ENCODE peak calls at places on chromosome 19, in seven cellular contexts. P, K, D, G, S, I and T are unnamed samples.

GRCh38 chr19:39083599-39083982 is 577 bp upstream of the ACP7 start:
- DNase-seq in P (no peak), K (no peak), D (no peak), G (no peak), S (no peak), I (no peak), T (no peak)

GRCh38 chr19:43152217-43152616 is 34.1 kb downstream of the PSG5 start:
- DNase-seq in P (no peak), K (peak), D (no peak), G (no peak), S (no peak), I (no peak), T (no peak)

GRCh38 chr19:38284422-38284821 is 19.6 kb upstream of the C19orf33 start:
- DNase-seq in P (no peak), K (no peak), D (no peak), G (no peak), S (no peak), I (no peak), T (no peak)

GRCh38 chr19:58500242-58500641 is 11.6 kb downstream of the SLC27A5 start:
- DNase-seq in P (no peak), K (no peak), D (no peak), G (no peak), S (no peak), I (no peak), T (no peak)

GRCh38 chr19:43667524-43668405 is 2.2 kb downstream of the PLAUR start:
- DNase-seq in P (peak), K (peak), D (no peak), G (no peak), S (no peak), I (no peak), T (no peak)

GRCh38 chr19:44677019-44677809 is 5.9 kb downstream of the CEACAM19 start:
- DNase-seq in P (no peak), K (peak), D (peak), G (no peak), S (no peak), I (no peak), T (no peak)

GRCh38 chr19:36489920-36490415 is 607 bp upstream of the ZNF566 start:
- DNase-seq in P (peak), K (peak), D (peak), G (no peak), S (peak), I (peak), T (peak)

GRCh38 chr19:48290341-48290922 is 20.6 kb downstream of the ZNF114 start:
- DNase-seq in P (no peak), K (peak), D (peak), G (no peak), S (no peak), I (no peak), T (no peak)

GRCh38 chr19:5697890-5698634 is 8.0 kb downstream of the RPL36 start:
- DNase-seq in P (no peak), K (no peak), D (peak), G (no peak), S (no peak), I (no peak), T (no peak)

GRCh38 chr19:53308339-53308811 is 25.2 kb upstream of the ZNF845 start:
- DNase-seq in P (peak), K (no peak), D (peak), G (no peak), S (no peak), I (peak), T (no peak)

GRCh38 chr19:12265921-12266704 is 28.6 kb downstream of the ZNF44 start:
- DNase-seq in P (no peak), K (no peak), D (no peak), G (no peak), S (no peak), I (no peak), T (no peak)

GRCh38 chr19:19997656-19998268 is 41.5 kb downstream of the ZNF682 start:
- DNase-seq in P (peak), K (no peak), D (no peak), G (no peak), S (no peak), I (peak), T (no peak)

GRCh38 chr19:15393963-15394362 is 14.4 kb upstream of the AKAP8 start:
- DNase-seq in P (no peak), K (peak), D (no peak), G (no peak), S (no peak), I (no peak), T (peak)

GRCh38 chr19:10045371-10045770 is 32.1 kb downstream of the RDH8 start:
- DNase-seq in P (no peak), K (no peak), D (no peak), G (no peak), S (no peak), I (no peak), T (no peak)

GRCh38 chr19:8826371-8826770 is 5.7 kb downstream of the ZNF558 start:
- DNase-seq in P (no peak), K (no peak), D (no peak), G (no peak), S (no peak), I (no peak), T (no peak)

GRCh38 chr19:2500861-2501260 is 24.9 kb downstream of the GADD45B start:
- DNase-seq in P (no peak), K (no peak), D (no peak), G (no peak), S (no peak), I (peak), T (no peak)

GRCh38 chr19:9914315-9915207 is 21.8 kb downstream of the OLFM2 start:
- DNase-seq in P (peak), K (peak), D (peak), G (no peak), S (peak), I (peak), T (no peak)

DNA sequence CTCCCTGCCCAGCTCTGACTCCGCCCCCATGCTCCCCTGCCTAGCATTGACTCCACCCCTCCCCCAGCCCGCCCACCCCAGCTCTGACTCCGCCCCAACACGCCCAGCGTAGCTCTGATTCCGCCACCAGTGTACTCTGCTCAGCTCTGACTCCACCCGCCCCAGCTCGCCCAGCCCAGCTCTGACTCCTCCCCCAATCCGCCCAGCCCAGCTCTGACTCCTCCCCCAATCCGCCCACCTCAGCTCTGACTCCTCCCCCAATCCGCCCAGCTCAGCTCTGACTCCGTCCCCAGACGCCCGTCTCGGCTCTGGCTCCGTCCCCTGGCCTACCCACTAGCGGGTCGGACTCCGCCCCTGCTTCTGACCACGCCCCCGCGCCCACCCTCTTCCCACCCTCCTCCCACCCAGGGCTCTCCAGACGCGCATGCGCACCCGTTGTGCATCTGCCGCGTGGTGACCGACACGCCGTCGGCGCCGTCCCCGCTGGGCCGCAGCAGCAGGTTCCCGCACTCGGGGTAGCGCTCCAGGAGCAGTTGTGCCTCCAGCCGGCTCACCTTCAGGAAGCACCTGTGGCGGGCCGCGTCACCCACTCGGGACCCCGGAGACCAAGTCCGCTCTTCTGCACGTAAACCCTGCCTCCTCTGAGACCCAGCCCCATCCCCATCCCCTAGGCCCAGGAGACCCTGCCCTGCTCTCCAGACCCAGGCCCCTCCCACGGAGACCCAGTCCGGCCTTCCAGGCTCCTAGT is 10.2 kb downstream of the STAP2 start:
- DNase-seq in P (peak), K (peak), D (peak), G (no peak), S (peak), I (peak), T (no peak)
- H3K4me3 ChIP-seq in P (no peak), K (peak), D (peak), G (peak), S (peak), I (no peak), T (peak)

DNA sequence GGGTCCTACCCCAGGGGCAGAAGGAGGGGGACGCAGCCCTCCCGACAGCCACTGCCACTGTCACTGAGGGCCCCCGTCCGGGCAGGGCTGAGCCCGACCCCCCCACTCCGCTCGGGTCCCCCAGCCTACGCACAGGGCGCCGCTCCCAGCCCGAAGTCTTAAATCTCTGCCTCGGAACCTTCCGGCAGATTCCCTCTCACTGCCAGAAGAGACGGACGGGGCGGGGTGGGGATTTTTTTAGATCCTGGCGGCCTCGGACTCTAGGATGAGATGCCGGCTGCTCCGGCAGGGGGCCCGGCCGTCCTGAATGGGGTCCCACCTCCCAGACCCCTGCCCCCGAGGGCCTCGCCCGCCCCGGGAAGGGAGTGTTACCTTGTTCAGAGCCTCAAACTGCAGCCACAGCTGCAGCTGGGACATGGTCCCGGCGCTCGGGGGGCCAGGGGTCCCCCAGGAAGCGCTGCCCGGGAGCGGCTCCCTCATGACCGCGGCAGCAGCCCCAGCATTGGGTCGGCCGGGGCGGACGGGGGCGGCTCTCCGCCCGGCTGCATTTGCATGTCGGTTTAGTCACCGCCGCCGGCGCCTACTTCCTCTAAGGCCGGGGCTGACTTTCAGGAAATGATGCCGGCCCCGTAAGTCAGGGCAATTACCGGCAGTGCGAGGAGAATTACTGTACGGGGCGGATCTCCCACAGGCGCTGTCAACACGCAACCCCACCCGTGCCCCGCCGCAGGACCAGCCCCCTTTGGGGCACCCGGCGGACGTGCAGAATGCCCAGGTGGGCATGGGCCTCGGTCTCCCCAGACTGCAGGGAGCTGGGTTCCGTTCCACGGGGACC is 28.1 kb downstream of the GPX4 start:
- DNase-seq in P (peak), K (peak), D (peak), G (no peak), S (peak), I (no peak), T (peak)
- TF ChIP-seq CTCF in P (no peak), K (peak), D (peak), G (no peak), S (peak), I (no peak), T (peak)

DNA sequence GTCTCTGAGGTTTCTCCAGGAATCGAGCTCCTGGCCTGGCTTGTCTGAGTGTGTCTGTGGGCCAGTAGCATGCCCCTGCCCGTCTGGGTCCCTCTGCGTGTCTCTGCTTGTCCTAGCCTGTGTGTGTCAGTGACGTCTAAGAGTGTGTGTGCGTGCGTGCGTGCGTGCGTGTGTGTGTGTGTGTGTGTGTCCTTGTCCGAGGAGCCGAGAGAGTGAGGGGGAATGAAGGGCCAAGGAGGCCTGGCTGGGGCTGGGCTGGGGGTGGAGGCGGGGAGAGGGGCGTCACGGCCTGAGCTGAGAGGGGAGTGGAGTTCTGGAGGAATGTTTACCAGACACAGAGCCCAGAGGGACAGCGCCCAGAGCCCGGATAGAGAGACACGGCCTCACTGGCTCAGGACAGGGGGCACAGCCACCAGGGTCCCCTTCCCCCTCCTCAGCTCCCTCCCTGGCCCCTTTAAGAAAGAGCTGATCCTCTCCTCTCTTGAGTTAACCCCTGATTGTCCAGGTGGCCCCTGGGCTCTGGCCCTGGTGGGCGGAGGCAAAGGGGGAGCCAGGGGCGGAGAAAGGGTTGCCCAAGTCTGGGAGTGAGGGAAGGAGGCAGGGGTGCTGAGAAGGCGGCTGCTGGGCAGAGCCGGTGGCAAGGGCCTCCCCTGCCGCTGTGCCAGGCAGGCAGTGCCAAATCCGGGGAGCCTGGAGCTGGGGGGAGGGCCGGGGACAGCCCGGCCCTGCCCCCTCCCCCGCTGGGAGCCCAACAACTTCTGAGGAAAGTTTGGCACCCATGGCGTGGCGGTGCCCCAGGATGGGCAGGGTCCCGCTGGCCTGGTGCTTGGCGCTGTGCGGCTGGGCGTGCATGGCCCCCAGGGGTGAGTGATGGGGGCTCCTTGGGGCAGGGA is at the start of gene AXL:
- DNase-seq in P (peak), K (peak), D (peak), G (no peak), S (no peak), I (peak), T (peak)
- H3K4me3 ChIP-seq in P (peak), K (peak), D (peak), G (peak), S (peak), I (peak), T (peak)

GRCh38 chr19:33437351-33438015 is 64.0 kb downstream of the CEBPG start:
- DNase-seq in P (no peak), K (no peak), D (no peak), G (no peak), S (no peak), I (no peak), T (no peak)

GRCh38 chr19:33438987-33439781 is 65.7 kb downstream of the CEBPG start:
- DNase-seq in P (no peak), K (no peak), D (no peak), G (no peak), S (no peak), I (no peak), T (no peak)

GRCh38 chr19:33440241-33440640 is 66.7 kb downstream of the CEBPG start:
- DNase-seq in P (no peak), K (no peak), D (no peak), G (no peak), S (no peak), I (no peak), T (no peak)

GRCh38 chr19:33436360-33437345 is 63.1 kb downstream of the CEBPG start:
- DNase-seq in P (no peak), K (no peak), D (no peak), G (no peak), S (no peak), I (no peak), T (no peak)

DNA sequence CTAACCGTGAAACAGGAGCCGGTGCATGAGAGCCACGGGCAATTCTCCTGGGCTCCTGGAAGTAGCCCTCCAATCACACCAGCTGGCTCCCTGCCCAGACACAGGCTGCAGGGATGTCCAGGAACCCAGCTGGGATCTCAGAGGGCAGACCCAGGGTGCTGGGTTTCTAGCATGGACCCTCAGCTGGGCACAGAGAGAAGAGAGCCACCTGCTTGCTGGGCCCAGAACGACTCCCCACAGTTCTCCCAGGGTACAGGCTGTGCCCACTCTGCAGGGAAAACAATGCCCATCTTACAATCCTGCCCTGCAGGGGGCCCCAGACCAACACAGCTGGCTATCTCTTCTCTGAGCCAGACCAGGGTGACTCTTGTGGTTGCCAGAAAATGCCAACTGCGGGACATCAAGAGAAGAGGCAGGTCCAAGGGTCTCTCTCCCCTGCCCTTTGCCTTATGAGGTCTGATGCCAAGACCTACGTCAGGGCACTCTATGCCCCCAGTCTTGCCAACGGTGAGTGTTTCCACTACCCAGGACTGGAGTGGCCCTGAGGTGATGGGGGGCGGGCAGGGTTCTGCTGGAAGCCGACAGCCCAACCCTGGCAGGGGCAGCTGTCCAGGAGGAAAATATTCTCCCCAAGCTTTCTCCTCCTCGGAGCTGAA is 64.6 kb downstream of the CEBPG start:
- DNase-seq in P (no peak), K (peak), D (no peak), G (no peak), S (no peak), I (no peak), T (no peak)
- TF ChIP-seq CTCF in P (no peak), K (peak), D (no peak), G (no peak), S (no peak), I (peak), T (no peak)

GRCh38 chr19:50555447-50556235 is 12.6 kb downstream of the LRRC4B start:
- DNase-seq in P (no peak), K (no peak), D (no peak), G (no peak), S (no peak), I (peak), T (no peak)
- H3K4me3 ChIP-seq in P (no peak), K (no peak), D (peak), G (peak), S (peak), I (peak), T (no peak)

GRCh38 chr19:6847828-6848200 is 39.6 kb upstream of the ADGRE1 start:
- DNase-seq in P (no peak), K (no peak), D (no peak), G (no peak), S (no peak), I (no peak), T (no peak)
- TF ChIP-seq CTCF in P (no peak), K (no peak), D (no peak), G (no peak), S (no peak), I (no peak), T (no peak)

DNA sequence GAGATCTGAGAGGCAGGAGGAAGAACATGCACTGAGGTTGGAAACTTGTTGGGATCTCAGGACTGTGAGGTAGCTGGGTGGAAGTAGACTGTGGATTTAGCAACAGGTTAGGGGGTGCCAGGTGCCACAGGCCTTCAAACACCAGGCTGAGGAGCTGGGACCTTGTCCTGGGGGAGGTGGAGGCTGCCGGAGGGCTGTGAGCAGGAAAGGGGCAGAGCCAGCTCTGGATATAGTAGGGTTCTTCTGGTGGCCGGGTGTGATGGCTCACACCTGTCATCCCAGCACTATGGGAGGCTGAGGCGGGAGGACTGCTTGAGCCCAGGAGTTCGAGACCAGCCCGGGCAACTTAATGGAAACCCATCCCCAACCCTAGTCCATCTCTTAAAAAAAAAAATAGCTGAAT is 3.1 kb downstream of the FUZ start:
- DNase-seq in P (no peak), K (no peak), D (no peak), G (no peak), S (no peak), I (no peak), T (no peak)
- H3K4me3 ChIP-seq in P (no peak), K (no peak), D (no peak), G (peak), S (no peak), I (no peak), T (no peak)

DNA sequence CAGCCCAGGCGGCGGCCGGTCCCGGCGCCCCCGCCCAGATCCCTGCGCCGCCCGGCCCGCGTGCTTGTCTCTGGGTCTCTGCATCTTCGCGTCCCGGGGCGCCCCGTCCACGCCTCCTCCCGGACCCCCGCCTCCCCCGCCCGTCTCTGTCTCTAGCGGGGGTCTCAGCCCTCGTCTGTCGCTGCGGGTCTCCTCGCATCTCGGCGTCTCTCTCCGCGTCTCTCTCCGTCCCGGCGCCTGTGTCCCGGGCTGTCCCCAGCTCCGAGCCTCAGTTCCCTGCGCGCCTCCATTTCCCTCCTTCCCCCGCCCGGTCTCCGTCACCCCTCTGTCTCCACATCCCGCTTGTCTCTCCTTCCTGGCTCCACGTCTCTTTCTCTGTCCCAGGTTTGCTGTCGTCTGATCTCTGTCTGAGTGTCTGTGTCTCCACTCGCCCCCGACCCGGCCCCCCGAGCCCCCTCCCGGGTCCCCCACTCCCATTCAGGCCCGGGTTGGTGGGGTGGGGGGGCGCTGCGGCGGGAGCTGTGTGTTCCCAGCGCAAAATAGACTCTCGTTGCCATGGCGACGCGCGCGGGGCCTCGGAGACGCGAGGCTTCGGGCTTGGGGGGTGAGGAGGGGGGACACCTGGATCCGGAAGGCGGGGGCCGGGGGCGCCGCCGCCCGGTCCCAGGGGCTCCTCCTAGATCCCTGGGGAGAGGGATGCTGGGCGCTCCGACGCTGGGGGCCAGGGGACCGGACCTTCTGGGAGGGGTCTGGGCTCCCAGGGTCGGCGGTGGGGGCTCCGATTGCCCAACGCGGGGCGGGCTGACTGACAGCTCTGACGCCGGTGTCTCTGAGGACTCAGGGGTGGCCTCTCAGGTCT is 8.7 kb upstream of the SHISA7 start:
- DNase-seq in P (no peak), K (no peak), D (no peak), G (no peak), S (no peak), I (no peak), T (no peak)
- TF ChIP-seq CTCF in P (no peak), K (no peak), D (no peak), G (no peak), S (no peak), I (no peak), T (no peak)

GRCh38 chr19:22784051-22784450 is at the start of gene ZNF99:
- DNase-seq in P (peak), K (no peak), D (no peak), G (no peak), S (no peak), I (peak), T (no peak)
- H3K4me3 ChIP-seq in P (no peak), K (no peak), D (no peak), G (peak), S (no peak), I (peak), T (no peak)